ENCODE peak calls at places on chromosomes 2 and 18, in six cellular contexts. U is transverse colon, Z is GM06990, Q is neural progenitor cell, L is AG09309, O is testis. D is an unnamed sample.

GRCh38 chr2:149467461-149467860 is 120.1 kb downstream of the MMADHC start:
- DNase-seq in U (no peak), Z (no peak), Q (no peak), L (no peak), O (no peak), D (no peak)

GRCh38 chr2:44246436-44246835 is 28.8 kb upstream of the SLC3A1 start:
- DNase-seq in U (no peak), Z (no peak), Q (no peak), L (no peak), O (no peak), D (no peak)

GRCh38 chr2:162217596-162217995 is 25.6 kb downstream of the FAP start:
- DNase-seq in U (no peak), Z (no peak), Q (no peak), L (no peak), O (no peak), D (no peak)

GRCh38 chr2:71070294-71071025 is 2.0 kb downstream of the NAGK start:
- DNase-seq in U (no peak), Z (peak), Q (peak), L (no peak), O (no peak), D (peak)

GRCh38 chr18:42882146-42882545 is 233.3 kb downstream of the RIT2 start:
- DNase-seq in U (no peak), Z (no peak), Q (no peak), L (no peak), O (no peak), D (no peak)

GRCh38 chr2:43224131-43224570 is 2.3 kb downstream of the ZFP36L2 start:
- DNase-seq in U (peak), Z (peak), Q (peak), L (no peak), O (peak), D (peak)

GRCh38 chr2:96962567-96963203 is 23.7 kb downstream of the FAM178B start:
- DNase-seq in U (peak), Z (no peak), Q (no peak), L (no peak), O (no peak), D (no peak)

GRCh38 chr2:233546101-233546500 is 20.5 kb downstream of the USP40 start:
- DNase-seq in U (no peak), Z (no peak), Q (no peak), L (no peak), O (no peak), D (no peak)

GRCh38 chr2:38064805-38065501 is 11.0 kb downstream of the CYP1B1 start:
- DNase-seq in U (no peak), Z (no peak), Q (no peak), L (no peak), O (no peak), D (no peak)

DNA sequence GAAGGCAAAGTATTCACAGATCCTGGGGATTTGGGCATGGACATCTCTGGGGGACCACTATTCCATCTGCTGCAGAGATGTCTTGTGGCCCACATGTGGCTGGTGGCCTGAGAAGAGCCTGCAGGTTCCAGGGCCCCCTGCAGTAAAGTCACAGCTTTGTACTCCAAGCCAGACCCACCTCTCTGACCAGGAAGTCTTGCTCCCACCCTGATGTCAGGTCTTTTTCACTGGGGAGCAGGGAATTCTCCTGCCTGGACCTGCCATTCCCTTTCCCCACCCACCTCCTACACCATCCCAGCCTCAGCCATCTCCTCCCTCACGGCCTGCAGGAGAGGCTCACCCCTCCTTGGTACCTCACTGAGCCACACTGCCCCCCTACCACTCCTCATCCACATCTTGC is 211.8 kb downstream of the SMAD2 start:
- DNase-seq in U (no peak), Z (no peak), Q (no peak), L (no peak), O (no peak), D (no peak)
- TF ChIP-seq CTCF in U (no peak), Z (no peak), Q (no peak), L (no peak), O (no peak), D (no peak)

DNA sequence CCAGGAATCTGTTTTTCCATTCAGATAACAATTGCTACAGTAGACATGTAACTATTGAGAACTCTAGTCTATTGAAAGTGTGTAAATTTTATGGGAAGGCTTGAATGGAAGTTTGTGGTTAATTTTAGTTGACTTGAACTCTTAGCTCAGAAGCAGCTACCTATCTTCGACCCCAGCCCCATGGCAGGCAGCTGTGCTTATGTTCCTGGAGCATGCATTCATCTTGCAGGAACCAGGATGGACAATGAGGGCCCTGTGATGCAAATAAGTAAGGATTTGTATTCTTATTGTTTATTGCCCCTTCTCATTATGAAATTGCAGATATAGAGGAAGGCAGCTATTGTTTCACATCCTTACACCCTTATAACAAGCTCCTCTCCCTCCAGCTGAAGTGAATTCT is 1252.2 kb downstream of the DPP10 start:
- DNase-seq in U (no peak), Z (no peak), Q (no peak), L (no peak), O (no peak), D (no peak)
- TF ChIP-seq CTCF in U (no peak), Z (no peak), Q (no peak), L (no peak), O (no peak), D (no peak)

GRCh38 chr2:110866496-110866895 is 134.1 kb downstream of the ACOXL start:
- DNase-seq in U (no peak), Z (no peak), Q (peak), L (no peak), O (no peak), D (no peak)
- TF ChIP-seq CTCF in U (no peak), Z (peak), Q (no peak), L (no peak), O (no peak), D (no peak)

GRCh38 chr2:26559044-26559405 is 81.1 kb upstream of the OTOF start:
- DNase-seq in U (no peak), Z (no peak), Q (no peak), L (no peak), O (no peak), D (no peak)

GRCh38 chr2:26561376-26561775 is 79.8 kb downstream of the CIB4 start:
- DNase-seq in U (no peak), Z (no peak), Q (no peak), L (no peak), O (no peak), D (no peak)

GRCh38 chr2:26560892-26561291 is 80.3 kb downstream of the CIB4 start:
- DNase-seq in U (no peak), Z (no peak), Q (no peak), L (no peak), O (no peak), D (no peak)

GRCh38 chr2:26558271-26559043 is 80.5 kb upstream of the OTOF start:
- DNase-seq in U (no peak), Z (no peak), Q (peak), L (no peak), O (no peak), D (no peak)

GRCh38 chr2:26559556-26559955 is 81.6 kb downstream of the CIB4 start:
- DNase-seq in U (no peak), Z (no peak), Q (peak), L (no peak), O (no peak), D (no peak)
- TF ChIP-seq CTCF in U (no peak), Z (no peak), Q (peak), L (no peak), O (no peak), D (no peak)

GRCh38 chr2:73175663-73176204 is 26.6 kb upstream of the NOTO start:
- DNase-seq in U (peak), Z (peak), Q (peak), L (no peak), O (peak), D (peak)

GRCh38 chr2:73176205-73176880 is 26.0 kb upstream of the NOTO start:
- DNase-seq in U (peak), Z (no peak), Q (peak), L (no peak), O (no peak), D (no peak)

GRCh38 chr2:73174941-73175662 is 27.3 kb upstream of the NOTO start:
- DNase-seq in U (no peak), Z (no peak), Q (no peak), L (no peak), O (no peak), D (no peak)

GRCh38 chr2:73176881-73177644 is 25.3 kb upstream of the NOTO start:
- DNase-seq in U (peak), Z (peak), Q (peak), L (peak), O (peak), D (peak)

GRCh38 chr2:73177645-73178255 is 24.6 kb upstream of the NOTO start:
- DNase-seq in U (no peak), Z (no peak), Q (peak), L (no peak), O (no peak), D (no peak)
- TF ChIP-seq CTCF in U (no peak), Z (no peak), Q (no peak), L (no peak), O (no peak), D (no peak)

DNA sequence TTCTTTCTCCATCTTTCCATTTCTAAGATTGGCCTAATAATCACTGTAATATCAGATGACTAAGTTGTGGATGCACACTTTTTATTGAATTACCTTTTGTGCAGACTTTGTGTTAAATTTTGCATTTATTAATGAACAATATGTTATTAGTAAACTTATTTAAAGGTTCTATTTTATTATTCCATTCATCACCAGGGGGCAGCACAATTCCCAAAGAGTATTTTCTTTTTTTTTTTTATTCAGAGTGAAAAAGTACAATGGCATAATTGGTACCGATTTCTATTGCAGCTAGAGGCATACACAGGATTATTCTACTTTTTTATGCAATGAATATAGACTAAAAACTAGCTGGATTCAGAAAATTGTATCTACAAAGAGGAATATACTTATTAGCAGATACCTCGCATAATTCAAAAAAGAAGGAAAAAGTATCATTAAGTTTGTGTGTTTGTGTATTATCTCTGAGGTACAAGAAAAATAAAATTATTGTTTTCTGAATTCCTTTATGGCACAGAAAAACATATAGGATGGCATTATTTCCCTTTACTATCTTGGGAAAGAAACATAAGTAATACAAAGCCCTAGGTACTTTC is 390.6 kb downstream of the ERBB4 start:
- DNase-seq in U (no peak), Z (no peak), Q (peak), L (no peak), O (no peak), D (no peak)
- TF ChIP-seq CTCF in U (no peak), Z (peak), Q (peak), L (peak), O (no peak), D (no peak)